ENCODE peak calls at places on chromosomes 16 and 17, in seven cellular contexts. A is nephron progenitor cell; X is OCI-LY7; V is HFFc6; S is activated CD8-positive, alpha-beta T cell treated with anti-CD3 and anti-CD28 coated beads for 36 hours; K is pancreas; W is A673. M is an unnamed sample.

GRCh38 chr16:10067406-10067805 is 114.8 kb downstream of the GRIN2A start:
- DNase-seq in K (no peak), S (no peak), X (no peak), W (no peak), A (no peak), V (no peak), M (no peak)

GRCh38 chr17:72984925-72985322 is 107.6 kb downstream of the SLC39A11 start:
- DNase-seq in X (no peak), S (no peak), A (no peak), W (no peak), K (no peak), V (no peak), M (no peak)

GRCh38 chr17:4940625-4941021 is 555 bp downstream of the RNF167 start:
- DNase-seq in S (peak), K (peak), V (no peak), W (no peak), X (peak), A (peak), M (no peak)

GRCh38 chr16:67164599-67165061 is at the start of gene HSF4:
- DNase-seq in X (no peak), A (no peak), K (peak), W (no peak), S (peak), V (no peak), M (no peak)

GRCh38 chr16:53504665-53505064 is 1.7 kb upstream of the AKTIP start:
- DNase-seq in K (no peak), W (no peak), V (no peak), A (no peak), S (peak), X (no peak), M (no peak)

GRCh38 chr16:86355951-86356350 is 154.4 kb upstream of the FOXF1 start:
- DNase-seq in X (no peak), W (no peak), A (no peak), V (no peak), K (no peak), S (no peak), M (no peak)

GRCh38 chr16:51549836-51550235 is 398.8 kb upstream of the SALL1 start:
- DNase-seq in K (no peak), S (no peak), W (no peak), X (no peak), A (no peak), V (no peak), M (no peak)

GRCh38 chr16:35626051-35626450 is 2166.6 kb downstream of the TP53TG3F start:
- DNase-seq in K (no peak), S (no peak), A (no peak), V (no peak), X (no peak), W (no peak), M (no peak)

GRCh38 chr16:85027968-85028637 is 508 bp downstream of the KIAA0513 start:
- DNase-seq in V (no peak), X (peak), W (no peak), A (no peak), S (peak), K (no peak), M (no peak)

GRCh38 chr17:35890774-35891155 is 10.6 kb upstream of the CCL5 start:
- DNase-seq in K (no peak), S (peak), A (no peak), W (no peak), V (no peak), X (no peak), M (no peak)

GRCh38 chr17:61723183-61723582 is 132.2 kb upstream of the NACA2 start:
- DNase-seq in X (no peak), S (no peak), V (no peak), K (no peak), W (no peak), A (no peak), M (no peak)

GRCh38 chr16:14092579-14092978 is 21.5 kb downstream of the MRTFB start:
- DNase-seq in W (no peak), X (no peak), K (no peak), A (no peak), S (no peak), V (no peak), M (no peak)

GRCh38 chr16:27317738-27318398 is 4.1 kb downstream of the IL4R start:
- DNase-seq in A (no peak), W (no peak), X (no peak), S (peak), K (no peak), V (no peak), M (no peak)

GRCh38 chr16:10266809-10267208 is 84.6 kb upstream of the GRIN2A start:
- DNase-seq in K (no peak), A (no peak), V (no peak), X (no peak), W (no peak), S (peak), M (no peak)

GRCh38 chr16:79613009-79613408 is 12.5 kb upstream of the MAF start:
- DNase-seq in X (no peak), S (no peak), A (no peak), K (no peak), V (no peak), W (no peak), M (no peak)

GRCh38 chr16:50354629-50355456 is 13.9 kb downstream of the BRD7 start:
- DNase-seq in W (peak), K (no peak), X (peak), A (no peak), S (no peak), V (no peak), M (no peak)
- TF ChIP-seq CTCF in W (peak), K (peak), X (peak), A (peak), S (peak), V (peak), M (peak)

GRCh38 chr16:73713817-73714495 is 582.7 kb upstream of the PSMD7 start:
- DNase-seq in V (peak), X (peak), W (peak), K (no peak), A (peak), S (peak), M (peak)
- TF ChIP-seq CTCF in V (peak), X (peak), W (peak), K (no peak), A (peak), S (no peak), M (peak)

DNA sequence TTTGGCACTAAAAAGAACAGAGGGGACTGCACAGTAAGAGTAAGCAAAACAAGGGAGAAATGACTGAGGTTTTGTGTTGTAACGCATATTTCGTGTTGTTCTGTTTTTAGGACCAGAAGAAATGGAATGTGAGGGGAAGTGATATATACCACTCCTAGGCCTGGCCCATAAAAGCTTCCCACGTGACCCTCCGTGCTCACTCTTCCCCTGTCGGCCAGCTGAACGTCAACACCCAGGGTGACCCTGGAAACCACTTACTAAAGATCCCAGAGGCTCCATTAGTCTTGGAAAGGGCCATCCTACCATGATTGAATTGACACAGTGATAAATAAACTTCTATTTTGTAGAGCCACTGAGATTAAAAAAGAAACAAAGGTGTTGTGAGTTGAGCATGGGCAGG is 79.8 kb downstream of the HELZ start:
- DNase-seq in K (no peak), X (no peak), S (no peak), A (no peak), W (no peak), V (no peak), M (no peak)
- TF ChIP-seq CTCF in K (no peak), X (no peak), S (no peak), A (no peak), W (no peak), V (no peak), M (no peak)

DNA sequence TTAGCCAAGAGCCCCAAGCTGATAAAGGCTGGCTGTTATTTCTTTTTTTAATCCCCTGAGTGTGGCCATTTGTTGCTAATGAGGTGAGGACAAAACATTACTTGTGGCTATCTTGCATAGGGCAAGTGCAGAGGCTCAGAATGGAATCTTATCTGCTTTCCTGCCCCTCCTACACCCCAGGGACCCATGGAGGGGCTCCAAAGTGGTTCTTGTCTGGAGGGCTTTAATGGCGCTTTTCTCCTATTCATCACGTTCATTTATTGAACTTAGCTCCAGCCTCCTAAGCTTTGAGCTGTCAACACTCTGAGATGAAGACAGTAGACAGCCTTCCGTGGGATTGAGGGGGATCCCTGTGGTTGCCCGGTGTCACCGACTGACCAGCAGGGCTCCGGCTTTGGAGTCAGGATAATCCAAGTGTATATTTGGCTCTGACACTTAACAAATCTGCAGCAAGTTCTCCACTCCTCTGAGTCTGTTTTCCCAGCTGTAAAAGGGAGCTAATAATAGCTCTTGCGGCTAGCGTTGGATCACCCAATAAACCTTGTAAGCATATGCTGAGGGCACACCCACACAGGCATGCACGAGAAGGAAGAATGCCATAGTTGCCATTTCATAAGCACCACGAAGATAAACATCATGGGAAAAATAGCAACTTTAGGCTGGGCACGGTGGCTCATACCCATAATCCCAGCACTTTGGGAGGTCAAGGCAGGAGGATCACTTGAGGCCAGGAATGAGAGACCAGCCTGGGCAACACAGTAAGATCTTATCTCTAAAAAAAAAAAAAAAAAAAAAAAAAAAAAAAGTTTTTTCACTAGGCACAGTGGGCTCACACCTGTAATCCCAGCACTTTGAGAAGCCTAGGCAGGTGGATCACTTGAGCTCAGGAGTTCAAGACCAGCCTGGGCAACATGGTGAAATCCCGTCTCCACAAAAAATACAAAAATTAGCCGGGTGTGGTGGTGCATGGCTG is 44.8 kb downstream of the MYH11 start:
- DNase-seq in W (no peak), X (no peak), A (no peak), S (no peak), V (peak), K (peak), M (no peak)
- TF ChIP-seq CTCF in W (no peak), X (no peak), A (no peak), S (no peak), V (peak), K (no peak), M (no peak)

GRCh38 chr17:41925991-41926590 is 4.3 kb upstream of the ODAD4 start:
- DNase-seq in V (no peak), K (no peak), A (no peak), W (no peak), S (no peak), X (no peak), M (no peak)

GRCh38 chr17:41928693-41929251 is 1.6 kb upstream of the ODAD4 start:
- DNase-seq in W (no peak), S (peak), K (no peak), X (no peak), V (no peak), A (no peak), M (no peak)

GRCh38 chr17:41932821-41933389 is 2.5 kb downstream of the ODAD4 start:
- DNase-seq in W (no peak), V (no peak), X (no peak), A (no peak), S (no peak), K (no peak), M (no peak)

GRCh38 chr17:41935641-41936040 is 5.2 kb downstream of the ODAD4 start:
- DNase-seq in K (no peak), A (no peak), S (no peak), W (no peak), X (no peak), V (no peak), M (no peak)

GRCh38 chr17:41930009-41930832 is at the start of gene ODAD4:
- DNase-seq in A (peak), W (peak), V (peak), K (peak), S (peak), X (peak), M (peak)
- TF ChIP-seq CTCF in A (no peak), W (peak), V (peak), K (no peak), S (peak), X (peak), M (peak)